ENCODE peak calls at places on chromosomes 1 and 21, in six cellular contexts. A, J, G, X, D and I are unnamed samples.

GRCh38 chr21:35593000-35593502 is 467.3 kb downstream of the SETD4 start:
- DNase-seq in A (peak), J (no peak), G (peak), X (peak), D (peak), I (no peak)

GRCh38 chr1:212512731-212513559 is 80.2 kb downstream of the NENF start:
- DNase-seq in A (peak), J (peak), G (no peak), X (no peak), D (no peak), I (no peak)

GRCh38 chr1:44721521-44722361 is 9.2 kb downstream of the RNU5D-1 start:
- DNase-seq in A (peak), J (peak), G (peak), X (peak), D (peak), I (no peak)

GRCh38 chr1:47469405-47469759 is 31.5 kb downstream of the FOXD2 start:
- DNase-seq in A (peak), J (no peak), G (no peak), X (no peak), D (no peak), I (no peak)

GRCh38 chr1:226485192-226485591 is 63.4 kb upstream of the STUM start:
- DNase-seq in A (no peak), J (no peak), G (no peak), X (no peak), D (no peak), I (no peak)

GRCh38 chr1:100793661-100794060 is 74.1 kb downstream of the VCAM1 start:
- DNase-seq in A (no peak), J (no peak), G (no peak), X (no peak), D (no peak), I (no peak)

GRCh38 chr1:36805979-36806640 is 228.2 kb downstream of the GRIK3 start:
- DNase-seq in A (no peak), J (no peak), G (no peak), X (no peak), D (no peak), I (no peak)

GRCh38 chr1:41420877-41421276 is 59.6 kb downstream of the FOXO6 start:
- DNase-seq in A (peak), J (no peak), G (no peak), X (peak), D (no peak), I (no peak)

GRCh38 chr1:164137273-164137947 is 421.6 kb upstream of the PBX1 start:
- DNase-seq in A (no peak), J (no peak), G (no peak), X (no peak), D (no peak), I (no peak)

GRCh38 chr21:39022901-39023693 is 160.2 kb downstream of the PSMG1 start:
- DNase-seq in A (peak), J (no peak), G (no peak), X (no peak), D (no peak), I (no peak)

GRCh38 chr1:225816643-225817538 is 7.0 kb downstream of the EPHX1 start:
- DNase-seq in A (peak), J (no peak), G (no peak), X (peak), D (no peak), I (no peak)

GRCh38 chr1:160607051-160608032 is 28.0 kb upstream of the CD84 start:
- DNase-seq in A (peak), J (peak), G (peak), X (peak), D (peak), I (peak)

GRCh38 chr1:27000092-27000816 is 6.8 kb downstream of the TRNP1 start:
- DNase-seq in A (no peak), J (no peak), G (no peak), X (no peak), D (no peak), I (no peak)

GRCh38 chr1:80535446-80535845 is 1265.3 kb upstream of the ADGRL2 start:
- DNase-seq in A (no peak), J (no peak), G (no peak), X (no peak), D (no peak), I (no peak)

GRCh38 chr1:182726941-182727340 is 42.6 kb upstream of the RGS8 start:
- DNase-seq in A (no peak), J (no peak), G (no peak), X (no peak), D (no peak), I (no peak)

GRCh38 chr1:185279571-185279970 is 37.5 kb downstream of the IVNS1ABP start:
- DNase-seq in A (peak), J (no peak), G (no peak), X (peak), D (no peak), I (no peak)

GRCh38 chr1:20834192-20834591 is 47.1 kb upstream of the HP1BP3 start:
- DNase-seq in A (no peak), J (no peak), G (no peak), X (no peak), D (no peak), I (no peak)

DNA sequence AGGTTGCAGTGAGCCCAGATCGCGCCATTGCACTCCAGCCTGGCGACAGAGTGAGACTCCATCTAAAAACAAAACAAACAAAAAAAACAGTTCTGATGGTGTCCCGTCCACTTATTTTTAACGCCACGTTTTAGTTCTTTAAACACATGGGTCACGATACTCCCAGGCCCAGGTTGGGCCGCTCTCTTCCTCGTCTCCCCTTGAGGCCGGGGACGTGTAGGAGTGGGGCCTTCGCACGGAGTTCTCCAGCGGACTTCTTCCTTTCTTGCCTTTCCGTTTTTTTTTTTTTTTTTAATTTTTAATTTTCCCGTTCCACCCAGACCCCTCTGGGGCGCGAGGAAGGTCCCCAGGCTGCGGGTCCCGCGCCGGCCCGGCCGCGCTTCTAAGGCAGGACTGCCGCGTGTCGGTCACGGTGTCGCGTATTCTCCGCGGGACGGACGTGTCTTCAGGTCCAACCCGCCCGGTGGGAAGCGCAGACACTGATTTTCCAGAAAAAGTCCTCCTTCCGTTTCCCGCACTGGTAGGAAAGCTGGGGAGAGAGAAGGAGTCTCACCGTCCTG is 47.5 kb upstream of the SLC19A1 start:
- DNase-seq in A (no peak), J (no peak), G (no peak), X (no peak), D (no peak), I (no peak)
- H3K4me3 ChIP-seq in A (peak), J (no peak), G (peak), X (peak), D (peak), I (peak)

GRCh38 chr1:14596591-14596990 is 1.9 kb upstream of the KAZN start:
- DNase-seq in A (no peak), J (no peak), G (no peak), X (no peak), D (no peak), I (no peak)

GRCh38 chr1:14599173-14599754 is 779 bp downstream of the KAZN start:
- DNase-seq in A (no peak), J (no peak), G (no peak), X (peak), D (no peak), I (no peak)

GRCh38 chr1:14598007-14598497 is 433 bp upstream of the KAZN start:
- DNase-seq in A (no peak), J (no peak), G (no peak), X (peak), D (no peak), I (no peak)

GRCh38 chr1:14598498-14599172 is at the start of gene KAZN:
- DNase-seq in A (no peak), J (no peak), G (no peak), X (peak), D (no peak), I (no peak)

GRCh38 chr1:14597343-14598006 is 1.0 kb upstream of the KAZN start:
- DNase-seq in A (no peak), J (no peak), G (no peak), X (peak), D (no peak), I (no peak)
- H3K4me3 ChIP-seq in A (no peak), J (no peak), G (peak), X (no peak), D (no peak), I (no peak)

GRCh38 chr1:22342734-22343191 is 108.9 kb upstream of the ZBTB40 start:
- DNase-seq in A (no peak), J (no peak), G (no peak), X (no peak), D (no peak), I (no peak)

GRCh38 chr1:22343456-22344426 is 107.9 kb upstream of the ZBTB40 start:
- DNase-seq in A (no peak), J (no peak), G (no peak), X (no peak), D (no peak), I (no peak)

GRCh38 chr1:22340873-22341272 is 110.8 kb upstream of the ZBTB40 start:
- DNase-seq in A (no peak), J (no peak), G (no peak), X (no peak), D (no peak), I (no peak)

GRCh38 chr1:22340066-22340465 is 111.6 kb upstream of the ZBTB40 start:
- DNase-seq in A (no peak), J (no peak), G (no peak), X (no peak), D (no peak), I (no peak)

GRCh38 chr1:22341791-22342605 is 109.7 kb upstream of the ZBTB40 start:
- DNase-seq in A (peak), J (no peak), G (no peak), X (peak), D (peak), I (peak)
- H3K4me3 ChIP-seq in A (no peak), J (no peak), G (no peak), X (no peak), D (peak), I (no peak)

GRCh38 chr21:40511976-40512375 is 335.0 kb downstream of the DSCAM start:
- DNase-seq in A (peak), J (no peak), G (no peak), X (no peak), D (no peak), I (no peak)
- H3K4me3 ChIP-seq in A (no peak), J (no peak), G (no peak), X (no peak), D (no peak), I (no peak)

GRCh38 chr1:109385417-109385816 is 12.3 kb downstream of the SORT1 start:
- DNase-seq in A (no peak), J (no peak), G (no peak), X (no peak), D (peak), I (no peak)
- H3K4me3 ChIP-seq in A (no peak), J (no peak), G (no peak), X (no peak), D (no peak), I (no peak)

DNA sequence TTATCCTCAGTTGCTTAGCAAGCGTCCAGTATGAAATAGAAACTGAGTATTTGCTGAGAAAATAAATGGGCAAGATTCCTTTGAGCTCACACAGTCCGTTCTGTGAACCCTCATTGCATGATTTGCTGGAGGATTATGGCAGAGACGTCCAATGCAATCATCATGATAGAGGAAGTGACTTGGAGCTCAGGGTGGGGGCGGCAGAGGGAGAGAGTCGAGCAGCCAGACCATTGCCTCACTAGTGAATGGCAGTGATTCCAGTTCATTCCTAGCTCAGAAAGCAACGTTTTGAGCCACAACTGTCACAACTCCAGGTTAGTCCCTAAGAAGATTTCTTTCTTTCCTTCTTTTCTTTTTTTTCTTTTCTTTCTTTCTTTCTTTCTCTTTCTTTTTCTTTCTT is 27.5 kb upstream of the COL9A2 start:
- DNase-seq in A (peak), J (no peak), G (no peak), X (peak), D (peak), I (peak)
- H3K4me3 ChIP-seq in A (no peak), J (no peak), G (no peak), X (no peak), D (no peak), I (no peak)